ENCODE peak calls at places on chromosomes 4 and X, in seven cellular contexts. One of them, this sample, is unnamed.

GRCh38 chrX:34300871-34301270 is 168.8 kb upstream of the FAM47A start:
- DNase-seq in upper lobe of right lung: no peak
- DNase-seq in transverse colon: no peak
- DNase-seq in colonic mucosa: peak; percentile 21
- DNase-seq in uterus: peak; percentile 15
- DNase-seq in sigmoid colon: no peak
- DNase-seq in fibroblast of lung: peak; percentile 6
- DNase-seq in this sample: no peak

GRCh38 chrX:44343412-44343942 is at the start of gene EFHC2:
- DNase-seq in sigmoid colon: peak; percentile 63
- DNase-seq in transverse colon: peak; percentile 28
- DNase-seq in colonic mucosa: no peak
- DNase-seq in upper lobe of right lung: peak; percentile 71
- DNase-seq in fibroblast of lung: peak; percentile 21
- DNase-seq in uterus: peak; percentile 43
- DNase-seq in this sample: peak; percentile 31

GRCh38 chrX:41561045-41561444 is 113.9 kb downstream of the NYX start:
- DNase-seq in fibroblast of lung: peak; percentile 91
- DNase-seq in colonic mucosa: no peak
- DNase-seq in transverse colon: no peak
- DNase-seq in upper lobe of right lung: no peak
- DNase-seq in uterus: peak; percentile 31
- DNase-seq in sigmoid colon: no peak
- DNase-seq in this sample: no peak

GRCh38 chrX:71917621-71918341 is 7.1 kb downstream of the NHSL2 start:
- DNase-seq in sigmoid colon: no peak
- DNase-seq in uterus: peak; percentile 37
- DNase-seq in transverse colon: no peak
- DNase-seq in colonic mucosa: no peak
- DNase-seq in upper lobe of right lung: no peak
- DNase-seq in fibroblast of lung: peak; percentile 74
- DNase-seq in this sample: no peak

GRCh38 chrX:42577936-42578335 is 200.0 kb downstream of the PPP1R2C start:
- DNase-seq in uterus: no peak
- DNase-seq in sigmoid colon: no peak
- DNase-seq in transverse colon: no peak
- DNase-seq in fibroblast of lung: peak; percentile 0
- DNase-seq in upper lobe of right lung: no peak
- DNase-seq in colonic mucosa: peak; percentile 19
- DNase-seq in this sample: no peak

GRCh38 chr4:25823632-25824031 is 39.2 kb downstream of the SEL1L3 start:
- DNase-seq in fibroblast of lung: no peak
- DNase-seq in upper lobe of right lung: no peak
- DNase-seq in colonic mucosa: no peak
- DNase-seq in sigmoid colon: no peak
- DNase-seq in uterus: no peak
- DNase-seq in transverse colon: no peak
- DNase-seq in this sample: no peak

GRCh38 chrX:2383735-2384134 is 117.0 kb downstream of the DHRSX start:
- DNase-seq in sigmoid colon: no peak
- DNase-seq in fibroblast of lung: no peak
- DNase-seq in transverse colon: peak; percentile 53
- DNase-seq in uterus: no peak
- DNase-seq in colonic mucosa: peak; percentile 50
- DNase-seq in upper lobe of right lung: no peak
- DNase-seq in this sample: no peak

GRCh38 chr4:4311193-4311592 is 21.1 kb downstream of the ZBTB49 start:
- DNase-seq in sigmoid colon: no peak
- DNase-seq in upper lobe of right lung: no peak
- DNase-seq in uterus: no peak
- DNase-seq in fibroblast of lung: no peak
- DNase-seq in colonic mucosa: no peak
- DNase-seq in transverse colon: no peak
- DNase-seq in this sample: no peak

GRCh38 chr4:186330368-186330767 is 64.4 kb downstream of the F11 start:
- DNase-seq in sigmoid colon: no peak
- DNase-seq in upper lobe of right lung: no peak
- DNase-seq in transverse colon: no peak
- DNase-seq in fibroblast of lung: no peak
- DNase-seq in colonic mucosa: no peak
- DNase-seq in uterus: no peak
- DNase-seq in this sample: no peak

GRCh38 chr4:121077496-121077895 is 5.2 kb upstream of the NDNF start:
- DNase-seq in transverse colon: no peak
- DNase-seq in uterus: no peak
- DNase-seq in upper lobe of right lung: no peak
- DNase-seq in colonic mucosa: no peak
- DNase-seq in sigmoid colon: no peak
- DNase-seq in fibroblast of lung: no peak
- DNase-seq in this sample: no peak

GRCh38 chr4:3462790-3463415 is at the start of gene DOK7:
- DNase-seq in sigmoid colon: no peak
- DNase-seq in upper lobe of right lung: no peak
- DNase-seq in transverse colon: no peak
- DNase-seq in uterus: no peak
- DNase-seq in fibroblast of lung: no peak
- DNase-seq in colonic mucosa: peak; percentile 50
- DNase-seq in this sample: peak; percentile 87

GRCh38 chr4:56627985-56628384 is 53.1 kb downstream of the HOPX start:
- DNase-seq in fibroblast of lung: peak; percentile 49
- DNase-seq in colonic mucosa: no peak
- DNase-seq in uterus: no peak
- DNase-seq in sigmoid colon: no peak
- DNase-seq in transverse colon: no peak
- DNase-seq in upper lobe of right lung: no peak
- DNase-seq in this sample: no peak

GRCh38 chr4:56627375-56627774 is 53.7 kb downstream of the HOPX start:
- DNase-seq in uterus: no peak
- DNase-seq in upper lobe of right lung: no peak
- DNase-seq in colonic mucosa: no peak
- DNase-seq in transverse colon: no peak
- DNase-seq in fibroblast of lung: no peak
- DNase-seq in sigmoid colon: no peak
- DNase-seq in this sample: no peak

GRCh38 chr4:56628592-56628991 is 52.5 kb downstream of the HOPX start:
- DNase-seq in fibroblast of lung: no peak
- DNase-seq in colonic mucosa: no peak
- DNase-seq in uterus: no peak
- DNase-seq in sigmoid colon: no peak
- DNase-seq in upper lobe of right lung: no peak
- DNase-seq in transverse colon: no peak
- DNase-seq in this sample: no peak

GRCh38 chr4:56626420-56626819 is 54.7 kb downstream of the HOPX start:
- DNase-seq in uterus: no peak
- DNase-seq in transverse colon: no peak
- DNase-seq in sigmoid colon: no peak
- DNase-seq in colonic mucosa: no peak
- DNase-seq in upper lobe of right lung: no peak
- DNase-seq in fibroblast of lung: no peak
- DNase-seq in this sample: no peak

DNA sequence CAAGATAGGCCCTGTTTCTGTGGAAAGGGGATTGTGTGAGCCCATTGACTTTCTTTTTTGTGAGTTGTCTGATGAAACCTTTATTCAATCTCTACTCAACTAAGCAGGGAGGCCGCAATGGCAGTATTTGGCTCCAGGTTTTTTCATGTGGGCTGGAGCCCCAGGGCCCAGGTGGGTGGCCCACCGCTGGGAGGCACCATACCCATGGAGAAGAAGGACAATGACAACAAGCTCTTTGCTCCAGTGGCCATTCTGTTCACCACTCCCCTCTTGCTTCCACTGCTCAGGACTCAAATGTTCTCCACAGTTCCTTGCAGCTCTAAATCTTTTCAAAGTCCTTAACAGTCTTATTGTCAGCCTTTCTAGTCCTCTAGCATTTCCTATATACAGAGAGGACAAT is 54.1 kb downstream of the HOPX start:
- DNase-seq in transverse colon: no peak
- DNase-seq in fibroblast of lung: no peak
- DNase-seq in sigmoid colon: no peak
- DNase-seq in uterus: no peak
- DNase-seq in colonic mucosa: no peak
- DNase-seq in upper lobe of right lung: no peak
- DNase-seq in this sample: no peak
- TF ChIP-seq CTCF in transverse colon: no peak
- TF ChIP-seq CTCF in fibroblast of lung: no peak
- TF ChIP-seq CTCF in sigmoid colon: no peak
- TF ChIP-seq CTCF in uterus: no peak
- TF ChIP-seq CTCF in colonic mucosa: no peak
- TF ChIP-seq CTCF in upper lobe of right lung: no peak
- TF ChIP-seq CTCF in this sample: peak; percentile 29

GRCh38 chr4:54233128-54233696 is 4.1 kb downstream of the PDGFRA start:
- DNase-seq in uterus: peak; percentile 82
- DNase-seq in colonic mucosa: peak; percentile 83
- DNase-seq in sigmoid colon: peak; percentile 90
- DNase-seq in fibroblast of lung: peak; percentile 88
- DNase-seq in transverse colon: peak; percentile 81
- DNase-seq in upper lobe of right lung: peak; percentile 92
- DNase-seq in this sample: peak; percentile 88
- H3K9me3 ChIP-seq in uterus: no peaks in the 10 kb centered on the region
- H3K9me3 ChIP-seq in colonic mucosa: no peaks in the 10 kb centered on the region
- H3K9me3 ChIP-seq in sigmoid colon: no peaks in the 10 kb centered on the region
- H3K9me3 ChIP-seq in fibroblast of lung: no peaks in the 10 kb centered on the region
- H3K9me3 ChIP-seq in transverse colon: no peaks in the 10 kb centered on the region
- H3K9me3 ChIP-seq in upper lobe of right lung: no peaks in the 10 kb centered on the region
- H3K9me3 ChIP-seq in this sample: no peaks in the 10 kb centered on the region

GRCh38 chrX:155857561-155857960 is 23.6 kb upstream of the VAMP7 start:
- DNase-seq in uterus: no peak
- DNase-seq in upper lobe of right lung: no peak
- DNase-seq in fibroblast of lung: no peak
- DNase-seq in sigmoid colon: no peak
- DNase-seq in transverse colon: no peak
- DNase-seq in colonic mucosa: no peak
- DNase-seq in this sample: no peak
- TF ChIP-seq CTCF in uterus: no peak
- TF ChIP-seq CTCF in upper lobe of right lung: peak; percentile 14
- TF ChIP-seq CTCF in fibroblast of lung: peak; percentile 11
- TF ChIP-seq CTCF in sigmoid colon: no peak
- TF ChIP-seq CTCF in transverse colon: no peak
- TF ChIP-seq CTCF in colonic mucosa: no peak
- TF ChIP-seq CTCF in this sample: no peak

GRCh38 chr4:373062-373839 is 35.6 kb downstream of the ZNF141 start:
- DNase-seq in uterus: no peak
- DNase-seq in sigmoid colon: no peak
- DNase-seq in colonic mucosa: no peak
- DNase-seq in transverse colon: no peak
- DNase-seq in upper lobe of right lung: no peak
- DNase-seq in fibroblast of lung: no peak
- DNase-seq in this sample: no peak

DNA sequence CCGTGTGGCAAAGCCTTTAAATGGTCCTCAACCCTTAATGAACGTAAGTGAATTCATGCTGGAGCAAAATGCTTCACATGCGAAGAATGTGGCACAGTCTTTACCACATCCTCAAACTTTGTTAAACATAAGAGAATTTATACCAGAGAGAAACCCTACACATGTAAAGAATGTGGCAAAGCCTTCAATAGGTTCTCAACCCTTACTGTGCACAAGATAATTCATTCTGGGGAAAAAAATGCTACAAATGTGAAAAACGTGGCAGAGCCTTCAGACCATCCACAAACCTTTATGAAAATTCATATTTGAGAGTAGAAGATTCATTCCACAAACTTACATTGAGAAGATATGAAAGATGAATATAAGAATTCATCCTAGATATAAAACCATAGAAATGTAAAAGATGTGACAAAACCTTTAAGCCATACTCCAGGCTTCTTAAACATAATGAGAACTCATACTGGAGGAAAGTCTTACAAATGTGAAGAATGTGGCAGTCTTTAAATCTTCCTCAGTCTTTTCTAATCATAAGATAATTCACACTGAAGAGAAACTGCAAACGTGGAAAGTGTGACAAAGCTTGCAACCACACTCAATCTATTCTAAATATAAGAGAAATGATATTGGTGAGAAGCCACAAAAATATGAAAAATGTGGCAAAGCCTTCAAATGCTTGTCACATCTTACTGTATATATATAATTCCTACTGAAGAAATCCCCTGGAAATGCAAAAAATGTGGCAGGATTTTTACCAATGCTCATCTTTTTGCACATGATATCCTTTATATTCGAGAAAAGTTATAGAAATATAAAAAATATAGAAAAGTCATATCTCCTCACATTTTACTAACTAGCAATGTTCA is 36.9 kb downstream of the ZNF141 start:
- DNase-seq in fibroblast of lung: no peak
- DNase-seq in transverse colon: no peak
- DNase-seq in sigmoid colon: no peak
- DNase-seq in upper lobe of right lung: no peak
- DNase-seq in uterus: no peak
- DNase-seq in colonic mucosa: no peak
- DNase-seq in this sample: no peak
- H3K9me3 ChIP-seq in fibroblast of lung: peaks cover 5% of the 10 kb centered on the region
- H3K9me3 ChIP-seq in transverse colon: peaks cover 97% of the 10 kb centered on the region
- H3K9me3 ChIP-seq in sigmoid colon: peaks cover 44% of the 10 kb centered on the region
- H3K9me3 ChIP-seq in upper lobe of right lung: peaks cover 98% of the 10 kb centered on the region
- H3K9me3 ChIP-seq in uterus: no peaks in the 10 kb centered on the region
- H3K9me3 ChIP-seq in colonic mucosa: peaks cover 36% of the 10 kb centered on the region
- H3K9me3 ChIP-seq in this sample: peaks cover 96% of the 10 kb centered on the region

GRCh38 chrX:11908371-11908770 is 150.3 kb downstream of the MSL3 start:
- DNase-seq in sigmoid colon: no peak
- DNase-seq in uterus: no peak
- DNase-seq in fibroblast of lung: peak; percentile 23
- DNase-seq in upper lobe of right lung: no peak
- DNase-seq in colonic mucosa: no peak
- DNase-seq in transverse colon: no peak
- DNase-seq in this sample: no peak
- TF ChIP-seq CTCF in sigmoid colon: no peak
- TF ChIP-seq CTCF in uterus: no peak
- TF ChIP-seq CTCF in fibroblast of lung: peak; percentile 35
- TF ChIP-seq CTCF in upper lobe of right lung: peak; percentile 15
- TF ChIP-seq CTCF in colonic mucosa: peak; percentile 24
- TF ChIP-seq CTCF in transverse colon: no peak
- TF ChIP-seq CTCF in this sample: no peak

GRCh38 chrX:146881521-146881920 is 67.0 kb upstream of the CXorf51A start:
- DNase-seq in transverse colon: no peak
- DNase-seq in sigmoid colon: no peak
- DNase-seq in fibroblast of lung: no peak
- DNase-seq in colonic mucosa: no peak
- DNase-seq in upper lobe of right lung: no peak
- DNase-seq in uterus: no peak
- DNase-seq in this sample: no peak
- H3K9me3 ChIP-seq in transverse colon: no peaks in the 10 kb centered on the region
- H3K9me3 ChIP-seq in sigmoid colon: no peaks in the 10 kb centered on the region
- H3K9me3 ChIP-seq in fibroblast of lung: no peaks in the 10 kb centered on the region
- H3K9me3 ChIP-seq in colonic mucosa: no peaks in the 10 kb centered on the region
- H3K9me3 ChIP-seq in upper lobe of right lung: no peaks in the 10 kb centered on the region
- H3K9me3 ChIP-seq in uterus: no peaks in the 10 kb centered on the region
- H3K9me3 ChIP-seq in this sample: no peaks in the 10 kb centered on the region

DNA sequence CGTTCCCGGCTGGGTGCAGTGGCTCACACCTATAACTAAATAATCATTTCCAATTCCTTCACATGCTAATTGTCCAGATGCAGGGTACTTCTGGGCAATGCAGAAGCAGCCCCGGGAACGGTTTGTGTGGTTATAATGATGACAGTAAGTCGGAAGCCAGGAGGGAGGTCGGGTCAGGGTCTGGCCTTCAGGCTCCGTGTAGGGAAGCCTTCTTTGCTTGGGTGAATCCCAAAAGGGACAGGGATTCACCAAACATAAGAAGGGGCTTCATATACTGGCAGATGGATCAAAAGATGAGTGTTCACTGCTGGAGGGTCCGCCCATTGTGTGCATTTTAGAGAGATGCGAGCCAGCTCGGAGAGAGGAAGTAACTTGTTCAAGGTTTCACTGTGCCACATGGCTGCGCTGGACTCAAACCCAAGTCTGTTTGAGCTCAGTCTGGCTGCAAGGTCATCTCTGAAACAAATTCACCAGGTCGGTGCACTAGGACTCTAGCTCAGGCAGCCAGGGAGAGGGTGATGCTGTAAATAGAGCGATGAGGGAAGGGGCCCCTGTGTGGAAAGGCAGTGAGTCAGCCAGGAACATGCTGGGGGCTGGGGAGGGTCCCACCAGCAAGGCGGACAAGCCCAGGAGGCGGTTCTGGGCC is 4.8 kb upstream of the KIAA0232 start:
- DNase-seq in transverse colon: peak; percentile 8
- DNase-seq in upper lobe of right lung: no peak
- DNase-seq in colonic mucosa: no peak
- DNase-seq in uterus: no peak
- DNase-seq in fibroblast of lung: no peak
- DNase-seq in sigmoid colon: no peak
- DNase-seq in this sample: no peak
- TF ChIP-seq CTCF in transverse colon: no peak
- TF ChIP-seq CTCF in upper lobe of right lung: no peak
- TF ChIP-seq CTCF in colonic mucosa: no peak
- TF ChIP-seq CTCF in uterus: no peak
- TF ChIP-seq CTCF in fibroblast of lung: no peak
- TF ChIP-seq CTCF in sigmoid colon: no peak
- TF ChIP-seq CTCF in this sample: no peak